ENCODE peak calls at places on chromosomes 7 and 10, in six cellular contexts. One of them, this sample, is unnamed.

GRCh38 chr7:124992881-124993562 is 63.4 kb upstream of the POT1 start:
- DNase-seq in neuronal stem cell: no peak
- DNase-seq in GM23248: peak
- DNase-seq in GM23338: no peak
- DNase-seq in OCI-LY7: no peak
- DNase-seq in SK-N-SH: no peak
- DNase-seq in this sample: no peak

GRCh38 chr7:155576900-155577508 is 30.6 kb upstream of the CNPY1 start:
- DNase-seq in neuronal stem cell: no peak
- DNase-seq in GM23248: no peak
- DNase-seq in GM23338: no peak
- DNase-seq in OCI-LY7: no peak
- DNase-seq in SK-N-SH: no peak
- DNase-seq in this sample: no peak

GRCh38 chr10:35027567-35027966 is 62.6 kb downstream of the CUL2 start:
- DNase-seq in neuronal stem cell: no peak
- DNase-seq in GM23248: peak
- DNase-seq in GM23338: peak
- DNase-seq in OCI-LY7: no peak
- DNase-seq in SK-N-SH: peak
- DNase-seq in this sample: no peak

GRCh38 chr10:104301907-104302690 is 33.1 kb downstream of the GSTO2 start:
- DNase-seq in neuronal stem cell: no peak
- DNase-seq in GM23248: peak
- DNase-seq in GM23338: no peak
- DNase-seq in OCI-LY7: no peak
- DNase-seq in SK-N-SH: no peak
- DNase-seq in this sample: no peak

GRCh38 chr7:36547361-36547760 is 157.7 kb downstream of the ANLN start:
- DNase-seq in neuronal stem cell: no peak
- DNase-seq in GM23248: no peak
- DNase-seq in GM23338: no peak
- DNase-seq in OCI-LY7: no peak
- DNase-seq in SK-N-SH: no peak
- DNase-seq in this sample: no peak

GRCh38 chr7:7122701-7123281 is 59.6 kb upstream of the C1GALT1 start:
- DNase-seq in neuronal stem cell: no peak
- DNase-seq in GM23248: peak
- DNase-seq in GM23338: no peak
- DNase-seq in OCI-LY7: no peak
- DNase-seq in SK-N-SH: no peak
- DNase-seq in this sample: no peak

GRCh38 chr10:116444527-116445142 is 17.0 kb downstream of the PNLIPRP3 start:
- DNase-seq in neuronal stem cell: peak
- DNase-seq in GM23248: peak
- DNase-seq in GM23338: peak
- DNase-seq in OCI-LY7: peak
- DNase-seq in SK-N-SH: peak
- DNase-seq in this sample: peak

GRCh38 chr10:124686707-124687376 is 57.3 kb downstream of the FAM53B start:
- DNase-seq in neuronal stem cell: no peak
- DNase-seq in GM23248: no peak
- DNase-seq in GM23338: no peak
- DNase-seq in OCI-LY7: no peak
- DNase-seq in SK-N-SH: no peak
- DNase-seq in this sample: no peak

GRCh38 chr7:152760384-152761115 is 998 bp downstream of the ACTR3B start:
- DNase-seq in neuronal stem cell: no peak
- DNase-seq in GM23248: peak
- DNase-seq in GM23338: peak
- DNase-seq in OCI-LY7: no peak
- DNase-seq in SK-N-SH: peak
- DNase-seq in this sample: no peak

GRCh38 chr10:14162626-14163344 is 167.9 kb downstream of the FRMD4A start:
- DNase-seq in neuronal stem cell: no peak
- DNase-seq in GM23248: no peak
- DNase-seq in GM23338: no peak
- DNase-seq in OCI-LY7: no peak
- DNase-seq in SK-N-SH: no peak
- DNase-seq in this sample: no peak

GRCh38 chr7:106485031-106485551 is 175.9 kb downstream of the CCDC71L start:
- DNase-seq in neuronal stem cell: no peak
- DNase-seq in GM23248: peak
- DNase-seq in GM23338: no peak
- DNase-seq in OCI-LY7: no peak
- DNase-seq in SK-N-SH: no peak
- DNase-seq in this sample: no peak

DNA sequence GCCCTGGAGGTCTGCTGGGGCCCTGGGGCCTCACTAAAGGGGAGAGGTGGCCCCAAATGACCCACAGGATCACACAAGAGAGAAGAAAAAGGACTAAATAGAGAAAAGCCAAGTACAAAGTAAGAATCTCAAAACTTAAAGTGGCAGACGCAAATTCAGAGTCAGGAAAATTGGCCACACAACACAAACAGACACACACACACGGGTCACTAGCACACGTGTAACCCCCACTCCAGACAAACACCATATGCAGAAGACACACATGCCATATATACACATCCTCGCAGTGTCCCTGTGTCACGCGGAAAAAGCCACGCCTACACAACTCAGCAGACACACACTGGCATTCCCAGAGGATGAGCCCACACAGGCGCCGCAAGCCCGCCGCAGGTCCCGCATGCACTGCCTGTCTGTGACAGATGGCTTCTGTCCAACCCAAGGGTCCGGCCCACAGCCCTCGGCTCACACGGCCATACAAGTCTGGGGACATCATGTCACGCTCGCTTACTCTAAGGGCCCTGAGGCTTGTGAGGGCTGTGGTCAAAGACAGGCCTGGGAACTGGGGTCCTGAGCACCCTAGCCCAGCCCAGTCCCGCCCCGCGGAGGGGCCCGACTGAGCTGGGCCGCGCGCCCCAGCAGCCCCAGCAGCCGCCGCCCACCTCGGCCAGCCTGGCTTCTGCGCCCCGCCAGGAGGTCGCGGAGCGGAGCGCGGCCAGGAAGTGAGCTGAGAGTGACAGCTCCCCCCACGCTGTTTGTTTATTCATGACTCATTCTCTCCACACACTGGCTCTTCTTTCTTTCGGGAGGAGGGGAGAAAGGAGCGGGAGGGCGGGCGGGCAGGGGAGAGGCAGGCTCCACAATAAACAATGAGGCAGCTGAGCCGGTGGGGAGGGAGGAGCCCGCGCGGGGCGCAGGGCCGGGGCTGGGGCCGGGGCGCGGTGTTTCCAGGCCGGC is 95.5 kb upstream of the ZMIZ1 start:
- DNase-seq in neuronal stem cell: peak
- DNase-seq in GM23248: peak
- DNase-seq in GM23338: peak
- DNase-seq in OCI-LY7: peak
- DNase-seq in SK-N-SH: peak
- DNase-seq in this sample: peak
- H2AFZ ChIP-seq in neuronal stem cell: peak
- H2AFZ ChIP-seq in GM23248: peak
- H2AFZ ChIP-seq in GM23338: peak
- H2AFZ ChIP-seq in OCI-LY7: peak
- H2AFZ ChIP-seq in SK-N-SH: peak
- H2AFZ ChIP-seq in this sample: peak

GRCh38 chr10:2928219-2928840 is 139.0 kb upstream of the PFKP start:
- DNase-seq in neuronal stem cell: peak
- DNase-seq in GM23248: peak
- DNase-seq in GM23338: peak
- DNase-seq in OCI-LY7: peak
- DNase-seq in SK-N-SH: peak
- DNase-seq in this sample: peak
- H3K4me2 ChIP-seq in neuronal stem cell: no peak
- H3K4me2 ChIP-seq in GM23248: no peak
- H3K4me2 ChIP-seq in GM23338: peak
- H3K4me2 ChIP-seq in OCI-LY7: no peak
- H3K4me2 ChIP-seq in SK-N-SH: no peak
- H3K4me2 ChIP-seq in this sample: peak

GRCh38 chr10:29033311-29033940 is 255.4 kb upstream of the LYZL1 start:
- DNase-seq in neuronal stem cell: no peak
- DNase-seq in GM23248: no peak
- DNase-seq in GM23338: no peak
- DNase-seq in OCI-LY7: no peak
- DNase-seq in SK-N-SH: no peak
- DNase-seq in this sample: no peak
- H2AFZ ChIP-seq in neuronal stem cell: no peak
- H2AFZ ChIP-seq in GM23248: no peak
- H2AFZ ChIP-seq in GM23338: no peak
- H2AFZ ChIP-seq in OCI-LY7: no peak
- H2AFZ ChIP-seq in SK-N-SH: no peak
- H2AFZ ChIP-seq in this sample: no peak

GRCh38 chr7:33233659-33234058 is 104.3 kb downstream of the BBS9 start:
- DNase-seq in neuronal stem cell: no peak
- DNase-seq in GM23248: no peak
- DNase-seq in GM23338: no peak
- DNase-seq in OCI-LY7: no peak
- DNase-seq in SK-N-SH: no peak
- DNase-seq in this sample: no peak
- H3K4me2 ChIP-seq in neuronal stem cell: no peak
- H3K4me2 ChIP-seq in GM23248: no peak
- H3K4me2 ChIP-seq in GM23338: no peak
- H3K4me2 ChIP-seq in OCI-LY7: no peak
- H3K4me2 ChIP-seq in SK-N-SH: no peak
- H3K4me2 ChIP-seq in this sample: no peak

GRCh38 chr7:115679423-115679822 is 351.1 kb downstream of the TFEC start:
- DNase-seq in neuronal stem cell: no peak
- DNase-seq in GM23248: no peak
- DNase-seq in GM23338: no peak
- DNase-seq in OCI-LY7: no peak
- DNase-seq in SK-N-SH: no peak
- DNase-seq in this sample: no peak

GRCh38 chr7:115679976-115680375 is 350.6 kb downstream of the TFEC start:
- DNase-seq in neuronal stem cell: peak
- DNase-seq in GM23248: peak
- DNase-seq in GM23338: peak
- DNase-seq in OCI-LY7: peak
- DNase-seq in SK-N-SH: peak
- DNase-seq in this sample: peak

GRCh38 chr7:115678049-115678982 is 352.2 kb downstream of the TFEC start:
- DNase-seq in neuronal stem cell: no peak
- DNase-seq in GM23248: peak
- DNase-seq in GM23338: no peak
- DNase-seq in OCI-LY7: no peak
- DNase-seq in SK-N-SH: no peak
- DNase-seq in this sample: no peak

GRCh38 chr7:115676707-115677106 is 353.9 kb downstream of the TFEC start:
- DNase-seq in neuronal stem cell: no peak
- DNase-seq in GM23248: no peak
- DNase-seq in GM23338: no peak
- DNase-seq in OCI-LY7: no peak
- DNase-seq in SK-N-SH: no peak
- DNase-seq in this sample: no peak

GRCh38 chr7:115676080-115676479 is 354.5 kb downstream of the TFEC start:
- DNase-seq in neuronal stem cell: peak
- DNase-seq in GM23248: peak
- DNase-seq in GM23338: peak
- DNase-seq in OCI-LY7: no peak
- DNase-seq in SK-N-SH: no peak
- DNase-seq in this sample: peak
- H2AFZ ChIP-seq in neuronal stem cell: peak
- H2AFZ ChIP-seq in GM23248: peak
- H2AFZ ChIP-seq in GM23338: no peak
- H2AFZ ChIP-seq in OCI-LY7: no peak
- H2AFZ ChIP-seq in SK-N-SH: no peak
- H2AFZ ChIP-seq in this sample: peak

GRCh38 chr7:1081931-1082401 is 5.9 kb upstream of the GPER1 start:
- DNase-seq in neuronal stem cell: no peak
- DNase-seq in GM23248: no peak
- DNase-seq in GM23338: no peak
- DNase-seq in OCI-LY7: no peak
- DNase-seq in SK-N-SH: peak
- DNase-seq in this sample: no peak
- H3K4me2 ChIP-seq in neuronal stem cell: no peak
- H3K4me2 ChIP-seq in GM23248: no peak
- H3K4me2 ChIP-seq in GM23338: no peak
- H3K4me2 ChIP-seq in OCI-LY7: no peak
- H3K4me2 ChIP-seq in SK-N-SH: no peak
- H3K4me2 ChIP-seq in this sample: no peak

This sample was measured in neural progenitor cell.